ENCODE peak calls at places on chromosome 3, in six cellular contexts. M is kidney, W is hepatocyte, N is HCT116, B is A549, R is breast epithelium. F is an unnamed sample. For H3K9me3, the result is how much of the 10 kb centered on the place peaks cover.

GRCh38 chr3:98612996-98613517 is 19.6 kb upstream of the CPOX start:
- DNase-seq in M (no peak), W (no peak), N (no peak), B (no peak), R (no peak), F (peak)

GRCh38 chr3:30473374-30474051 is 132.9 kb upstream of the TGFBR2 start:
- DNase-seq in M (no peak), W (no peak), N (no peak), B (peak), R (no peak), F (no peak)

GRCh38 chr3:14808502-14809266 is 10.1 kb upstream of the FGD5 start:
- DNase-seq in M (no peak), W (no peak), N (no peak), B (no peak), R (no peak), F (no peak)

GRCh38 chr3:27544372-27544865 is 60.2 kb upstream of the SLC4A7 start:
- DNase-seq in M (no peak), W (no peak), N (no peak), B (no peak), R (no peak), F (no peak)

GRCh38 chr3:183309276-183309675 is 56.2 kb downstream of the B3GNT5 start:
- DNase-seq in M (no peak), W (peak), N (no peak), B (no peak), R (no peak), F (no peak)

GRCh38 chr3:23263796-23264195 is 60.7 kb downstream of the UBE2E2 start:
- DNase-seq in M (no peak), W (no peak), N (no peak), B (no peak), R (no peak), F (no peak)

GRCh38 chr3:169390741-169391300 is 272.7 kb downstream of the MECOM start:
- DNase-seq in M (no peak), W (no peak), N (no peak), B (no peak), R (no peak), F (no peak)

GRCh38 chr3:174438501-174439156 is 420.5 kb upstream of the NAALADL2 start:
- DNase-seq in M (no peak), W (peak), N (peak), B (no peak), R (no peak), F (peak)

GRCh38 chr3:188720636-188721035 is 451.1 kb upstream of the TPRG1 start:
- DNase-seq in M (no peak), W (no peak), N (no peak), B (peak), R (no peak), F (no peak)

GRCh38 chr3:100184960-100185566 is 70.8 kb upstream of the FILIP1L start:
- DNase-seq in M (no peak), W (no peak), N (no peak), B (no peak), R (no peak), F (no peak)

GRCh38 chr3:114389156-114389555 is 95.3 kb downstream of the TIGIT start:
- DNase-seq in M (no peak), W (no peak), N (no peak), B (no peak), R (no peak), F (no peak)

GRCh38 chr3:133388696-133389095 is 11.2 kb upstream of the BFSP2 start:
- DNase-seq in M (no peak), W (no peak), N (no peak), B (no peak), R (no peak), F (no peak)

GRCh38 chr3:15794842-15795562 is 2.8 kb downstream of the ANKRD28 start:
- DNase-seq in M (no peak), W (no peak), N (no peak), B (no peak), R (no peak), F (no peak)

GRCh38 chr3:64345351-64345750 is 120.1 kb upstream of the PRICKLE2 start:
- DNase-seq in M (no peak), W (peak), N (no peak), B (peak), R (no peak), F (no peak)

GRCh38 chr3:50627407-50628051 is 10.6 kb downstream of the MAPKAPK3 start:
- DNase-seq in M (peak), W (no peak), N (peak), B (peak), R (no peak), F (peak)

GRCh38 chr3:61615643-61616042 is 54.3 kb downstream of the PTPRG start:
- DNase-seq in M (no peak), W (no peak), N (no peak), B (no peak), R (no peak), F (no peak)

GRCh38 chr3:55965776-55966175 is 478.7 kb upstream of the WNT5A start:
- DNase-seq in M (no peak), W (no peak), N (no peak), B (no peak), R (no peak), F (no peak)

GRCh38 chr3:53236112-53236841 is 19.5 kb downstream of the TKT start:
- DNase-seq in M (peak), W (peak), N (peak), B (peak), R (no peak), F (no peak)

GRCh38 chr3:101685050-101685400 is 1.5 kb downstream of the RPL24 start:
- DNase-seq in M (no peak), W (no peak), N (no peak), B (no peak), R (no peak), F (no peak)

GRCh38 chr3:43895573-43895972 is 204.8 kb downstream of the ABHD5 start:
- DNase-seq in M (no peak), W (no peak), N (no peak), B (no peak), R (no peak), F (no peak)

GRCh38 chr3:175121225-175121624 is 262.1 kb downstream of the NAALADL2 start:
- DNase-seq in M (no peak), W (peak), N (peak), B (no peak), R (no peak), F (peak)

GRCh38 chr3:146517684-146518435 is 26.5 kb downstream of the PLSCR1 start:
- DNase-seq in M (no peak), W (peak), N (no peak), B (peak), R (no peak), F (no peak)

GRCh38 chr3:179174316-179174715 is 26.2 kb downstream of the PIK3CA start:
- DNase-seq in M (no peak), W (no peak), N (no peak), B (no peak), R (no peak), F (no peak)

GRCh38 chr3:138914870-138915502 is 32.0 kb downstream of the FOXL2 start:
- DNase-seq in M (no peak), W (peak), N (no peak), B (peak), R (no peak), F (no peak)

GRCh38 chr3:156705761-156706631 is 31.6 kb downstream of the TIPARP start:
- DNase-seq in M (no peak), W (no peak), N (no peak), B (no peak), R (no peak), F (no peak)

GRCh38 chr3:33096103-33096868 is 660 bp downstream of the GLB1 start:
- DNase-seq in M (peak), W (peak), N (no peak), B (peak), R (peak), F (peak)

GRCh38 chr3:112814256-112814655 is 32.4 kb downstream of the CD200R1L start:
- DNase-seq in M (no peak), W (peak), N (peak), B (peak), R (no peak), F (no peak)

GRCh38 chr3:176896640-176897039 is 300.6 kb downstream of the TBL1XR1 start:
- DNase-seq in M (no peak), W (no peak), N (no peak), B (no peak), R (no peak), F (peak)

GRCh38 chr3:12383218-12383617 is 94.3 kb downstream of the PPARG start:
- DNase-seq in M (no peak), W (no peak), N (no peak), B (no peak), R (no peak), F (no peak)

GRCh38 chr3:16419640-16420039 is 93.9 kb downstream of the RFTN1 start:
- DNase-seq in M (no peak), W (no peak), N (no peak), B (no peak), R (no peak), F (no peak)

GRCh38 chr3:160804762-160805161 is 48.7 kb downstream of the PPM1L start:
- DNase-seq in M (no peak), W (no peak), N (no peak), B (no peak), R (no peak), F (no peak)

GRCh38 chr3:132448211-132448961 is 31.1 kb downstream of the DNAJC13 start:
- DNase-seq in M (no peak), W (peak), N (no peak), B (no peak), R (no peak), F (peak)

GRCh38 chr3:119662604-119663377 is 2.4 kb upstream of the POPDC2 start:
- DNase-seq in M (no peak), W (no peak), N (no peak), B (no peak), R (no peak), F (peak)

GRCh38 chr3:66592061-66592875 is 91.4 kb upstream of the LRIG1 start:
- DNase-seq in M (no peak), W (no peak), N (no peak), B (no peak), R (no peak), F (peak)

GRCh38 chr3:77122610-77123009 is 82.7 kb downstream of the ROBO2 start:
- DNase-seq in M (no peak), W (no peak), N (no peak), B (no peak), R (no peak), F (no peak)

GRCh38 chr3:188234172-188234571 is 80.2 kb downstream of the LPP start:
- DNase-seq in M (no peak), W (no peak), N (no peak), B (no peak), R (no peak), F (no peak)

GRCh38 chr3:45760878-45761711 is 35.2 kb downstream of the SLC6A20 start:
- DNase-seq in M (peak), W (peak), N (peak), B (peak), R (peak), F (peak)

GRCh38 chr3:85589145-85589544 is 630.4 kb downstream of the CADM2 start:
- DNase-seq in M (no peak), W (no peak), N (no peak), B (no peak), R (no peak), F (no peak)

GRCh38 chr3:105199217-105199616 is 167.5 kb upstream of the ALCAM start:
- DNase-seq in M (no peak), W (no peak), N (no peak), B (no peak), R (no peak), F (no peak)

GRCh38 chr3:106703524-106703923 is 673.7 kb upstream of the CCDC54 start:
- DNase-seq in M (no peak), W (no peak), N (no peak), B (no peak), R (no peak), F (no peak)

GRCh38 chr3:106699093-106699492 is 678.1 kb upstream of the CCDC54 start:
- DNase-seq in M (no peak), W (peak), N (no peak), B (no peak), R (no peak), F (peak)
- H3K9me3 ChIP-seq in M (under half), W (under half), N (under half), B (under half), R (under half), F (under half)

DNA sequence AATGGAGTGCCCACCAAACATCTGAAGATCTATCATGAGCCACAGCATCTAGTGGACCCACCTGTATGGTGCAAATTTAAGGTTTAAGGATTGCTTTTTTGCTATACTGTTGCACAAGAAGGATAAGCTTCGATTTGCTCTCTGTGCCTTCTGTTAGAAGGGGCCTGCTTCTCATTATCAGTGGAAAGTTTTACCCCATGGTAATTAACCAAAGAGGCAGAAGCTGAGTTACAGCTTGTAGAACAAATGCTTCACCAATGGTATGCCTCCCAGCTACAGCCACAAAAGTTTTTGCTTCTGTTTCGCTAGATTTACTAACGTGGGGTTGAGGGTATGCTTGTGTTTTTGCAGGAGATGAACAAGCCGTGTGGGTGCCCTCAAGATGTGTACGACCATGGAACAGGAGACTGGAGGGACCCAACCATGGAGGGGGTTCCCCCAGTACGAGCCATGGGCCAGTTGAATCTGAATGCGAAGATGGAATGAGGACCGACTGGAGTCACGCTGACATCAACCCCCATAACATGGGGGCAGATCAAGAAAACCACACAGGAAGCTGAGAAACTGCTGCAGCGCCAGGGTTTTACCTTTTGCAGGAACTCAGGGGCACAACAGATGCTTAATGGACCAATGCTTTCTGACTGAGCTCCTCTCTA is 43.5 kb downstream of the ACAD9 start:
- DNase-seq in M (no peak), W (no peak), N (no peak), B (no peak), R (no peak), F (no peak)
- H3K9me3 ChIP-seq in M (under half), W (under half), N (under half), B (under half), R (under half), F (under half)

GRCh38 chr3:56672-57071 is 139.9 kb upstream of the CHL1 start:
- DNase-seq in M (no peak), W (no peak), N (no peak), B (no peak), R (no peak), F (no peak)

GRCh38 chr3:59818-60217 is 136.7 kb upstream of the CHL1 start:
- DNase-seq in M (no peak), W (no peak), N (no peak), B (no peak), R (no peak), F (no peak)

GRCh38 chr3:54240-54639 is 142.3 kb upstream of the CHL1 start:
- DNase-seq in M (no peak), W (no peak), N (no peak), B (peak), R (no peak), F (no peak)
- H3K9me3 ChIP-seq in M (under half), W (under half), N (under half), B (under half), R (under half), F (under half)

DNA sequence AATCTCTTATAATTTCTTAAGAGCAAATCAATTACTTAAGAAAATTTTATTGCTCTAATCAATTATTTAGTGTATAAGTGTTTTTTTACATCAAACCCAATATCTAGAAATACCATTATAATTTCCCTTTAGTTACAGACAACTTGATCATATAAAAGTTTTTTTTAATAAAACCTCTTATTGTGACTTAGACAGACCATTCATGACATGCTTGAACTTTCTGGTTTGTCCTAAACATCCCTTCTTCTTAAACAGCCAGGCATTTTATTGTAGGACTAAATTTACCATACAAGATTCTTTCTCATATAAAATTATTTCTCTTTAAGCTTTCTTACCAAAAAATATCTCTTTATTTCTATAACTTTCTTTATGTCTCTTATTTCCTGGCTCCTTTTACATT is 164.5 kb downstream of the SUCNR1 start:
- DNase-seq in M (no peak), W (no peak), N (no peak), B (no peak), R (no peak), F (no peak)
- H3K9me3 ChIP-seq in M (under half), W (under half), N (under half), B (under half), R (under half), F (under half)

DNA sequence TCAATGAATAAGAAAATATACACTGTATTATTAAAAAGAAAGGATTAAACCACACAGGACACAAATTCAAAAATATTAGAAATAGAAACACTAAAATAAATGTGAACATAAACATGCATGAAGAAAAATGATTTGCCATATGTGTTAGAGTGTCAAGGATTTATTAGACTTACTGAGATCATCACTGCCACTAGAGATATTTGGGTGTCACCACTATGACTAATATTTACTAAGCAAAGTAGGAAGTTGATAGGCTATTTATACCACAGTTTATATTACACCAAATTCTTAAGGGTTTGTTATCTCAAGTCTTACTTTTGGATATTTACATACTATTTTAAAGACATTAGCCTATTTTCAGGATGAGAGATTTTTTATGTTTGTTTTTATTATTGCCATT is 575.0 kb upstream of the SGO1 start:
- DNase-seq in M (no peak), W (no peak), N (no peak), B (no peak), R (no peak), F (no peak)
- H3K9me3 ChIP-seq in M (under half), W (under half), N (under half), B (under half), R (under half), F (under half)

DNA sequence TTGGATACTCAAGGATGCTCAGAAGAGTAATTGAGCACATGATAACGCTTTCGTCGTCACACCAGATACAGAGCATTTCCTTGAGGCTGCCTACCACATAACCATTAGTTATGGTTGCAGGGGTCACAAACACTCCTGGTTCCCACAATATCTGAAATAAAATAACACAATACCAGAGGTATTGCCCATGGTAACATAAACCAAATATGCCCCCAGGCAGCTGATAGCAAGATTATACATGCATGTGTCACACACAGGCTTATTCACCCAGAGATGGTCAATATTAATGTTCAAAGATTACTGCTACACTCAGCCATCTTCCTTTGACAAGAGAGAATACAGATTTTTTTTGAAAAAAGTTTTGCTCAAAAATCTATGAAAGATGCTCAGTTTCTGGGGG is 7.3 kb downstream of the RPL39L start:
- DNase-seq in M (no peak), W (no peak), N (no peak), B (no peak), R (no peak), F (no peak)
- H3K9me3 ChIP-seq in M (under half), W (under half), N (under half), B (under half), R (under half), F (under half)

GRCh38 chr3:933311-933710 is 159.5 kb upstream of the CNTN6 start:
- DNase-seq in M (no peak), W (no peak), N (no peak), B (no peak), R (no peak), F (no peak)
- H3K9me3 ChIP-seq in M (under half), W (under half), N (under half), B (under half), R (under half), F (under half)

F was measured in SJCRH30.